ENCODE peak calls at places on chromosomes 2 and 18, in seven cellular contexts. W, F, Z, T, M, S and C are unnamed samples.

GRCh38 chr2:160207804-160208661 is 8.0 kb upstream of the ITGB6 start:
- DNase-seq in W (peak; percentile 94), F (peak; percentile 85), Z (no peak), T (no peak), M (peak; percentile 90), S (peak; percentile 87), C (no peak)

GRCh38 chr18:55300469-55301195 is 287.4 kb downstream of the TCF4 start:
- DNase-seq in W (no peak), F (peak; percentile 49), Z (no peak), T (no peak), M (peak; percentile 93), S (no peak), C (no peak)

GRCh38 chr2:156687715-156688114 is 251.5 kb downstream of the GPD2 start:
- DNase-seq in W (peak; percentile 19), F (no peak), Z (no peak), T (no peak), M (peak; percentile 77), S (no peak), C (no peak)

GRCh38 chr2:109339519-109339991 is 210.6 kb downstream of the SH3RF3 start:
- DNase-seq in W (peak; percentile 65), F (peak; percentile 56), Z (no peak), T (no peak), M (peak; percentile 91), S (no peak), C (no peak)

GRCh38 chr2:174518397-174518796 is 31.6 kb upstream of the GPR155 start:
- DNase-seq in W (no peak), F (no peak), Z (no peak), T (no peak), M (peak; percentile 18), S (no peak), C (no peak)

GRCh38 chr2:56292966-56293365 is 109.2 kb downstream of the CCDC85A start:
- DNase-seq in W (no peak), F (no peak), Z (no peak), T (no peak), M (no peak), S (no peak), C (no peak)

GRCh38 chr18:49672853-49673252 is 111.0 kb downstream of the LIPG start:
- DNase-seq in W (no peak), F (no peak), Z (no peak), T (no peak), M (no peak), S (no peak), C (no peak)

GRCh38 chr18:58247363-58247834 is 203.4 kb downstream of the NEDD4L start:
- DNase-seq in W (no peak), F (no peak), Z (no peak), T (no peak), M (no peak), S (no peak), C (no peak)

GRCh38 chr2:177147093-177147694 is 65.4 kb upstream of the HNRNPA3 start:
- DNase-seq in W (peak; percentile 53), F (peak; percentile 26), Z (peak; percentile 56), T (no peak), M (peak; percentile 76), S (peak; percentile 51), C (peak; percentile 54)

GRCh38 chr18:62690416-62690815 is 24.9 kb upstream of the PHLPP1 start:
- DNase-seq in W (no peak), F (no peak), Z (no peak), T (no peak), M (no peak), S (no peak), C (no peak)

GRCh38 chr2:172095146-172095904 is 7.4 kb downstream of the DLX2 start:
- DNase-seq in W (no peak), F (peak; percentile 85), Z (peak; percentile 80), T (no peak), M (peak; percentile 62), S (peak; percentile 62), C (peak; percentile 79)

GRCh38 chr18:33870059-33870458 is 292.0 kb downstream of the ASXL3 start:
- DNase-seq in W (no peak), F (no peak), Z (no peak), T (no peak), M (no peak), S (no peak), C (no peak)

GRCh38 chr18:63604791-63605567 is 17.8 kb downstream of the SERPINB13 start:
- DNase-seq in W (no peak), F (no peak), Z (no peak), T (no peak), M (peak; percentile 27), S (no peak), C (no peak)

GRCh38 chr2:73920577-73921545 is 5.8 kb upstream of the DGUOK start:
- DNase-seq in W (no peak), F (peak; percentile 47), Z (no peak), T (peak; percentile 97), M (no peak), S (peak; percentile 70), C (peak; percentile 53)

GRCh38 chr18:12628706-12629702 is 28.9 kb downstream of the SPIRE1 start:
- DNase-seq in W (no peak), F (peak; percentile 33), Z (no peak), T (no peak), M (peak; percentile 91), S (no peak), C (no peak)

GRCh38 chr2:151961558-151961957 is 133.3 kb upstream of the ARL5A start:
- DNase-seq in W (no peak), F (no peak), Z (no peak), T (no peak), M (no peak), S (no peak), C (no peak)

GRCh38 chr18:60024857-60025256 is 125.1 kb downstream of the PMAIP1 start:
- DNase-seq in W (no peak), F (no peak), Z (no peak), T (no peak), M (peak; percentile 10), S (no peak), C (no peak)

GRCh38 chr18:4806342-4806741 is 351.2 kb upstream of the DLGAP1 start:
- DNase-seq in W (no peak), F (no peak), Z (no peak), T (no peak), M (no peak), S (no peak), C (no peak)